ENCODE peak calls at places on chromosomes 1 and 21, in seven cellular contexts. C, R, P, E, D, G and O are unnamed samples.

GRCh38 chr1:226687476-226687875 is 51.6 kb downstream of the ITPKB start:
- DNase-seq in C (no peak), R (no peak), P (no peak), E (no peak), D (no peak), G (no peak), O (no peak)

GRCh38 chr1:17140279-17140678 is 21.0 kb upstream of the PADI2 start:
- DNase-seq in C (no peak), R (no peak), P (no peak), E (no peak), D (no peak), G (no peak), O (no peak)

GRCh38 chr1:221756830-221757551 is 15.1 kb upstream of the DUSP10 start:
- DNase-seq in C (no peak), R (no peak), P (no peak), E (no peak), D (no peak), G (no peak), O (no peak)

GRCh38 chr1:202810615-202811295 is at the start of gene PCAT6:
- DNase-seq in C (peak), R (peak), P (peak), E (peak), D (peak), G (peak), O (peak)

GRCh38 chr1:60857851-60858250 is 224.5 kb upstream of the NFIA start:
- DNase-seq in C (no peak), R (no peak), P (no peak), E (no peak), D (no peak), G (no peak), O (no peak)

GRCh38 chr1:230517786-230518185 is 91.7 kb upstream of the PGBD5 start:
- DNase-seq in C (peak), R (no peak), P (no peak), E (peak), D (no peak), G (no peak), O (peak)

GRCh38 chr1:117120774-117121588 is 568 bp downstream of the TRIM45 start:
- DNase-seq in C (no peak), R (peak), P (no peak), E (peak), D (peak), G (no peak), O (no peak)

GRCh38 chr1:55156093-55156492 is 59.1 kb downstream of the USP24 start:
- DNase-seq in C (no peak), R (no peak), P (no peak), E (no peak), D (no peak), G (no peak), O (no peak)

GRCh38 chr1:6660415-6661049 is 35.9 kb downstream of the THAP3 start:
- DNase-seq in C (no peak), R (no peak), P (no peak), E (no peak), D (no peak), G (no peak), O (no peak)

GRCh38 chr1:92882817-92883216 is 51.0 kb downstream of the RPL5 start:
- DNase-seq in C (no peak), R (no peak), P (no peak), E (no peak), D (no peak), G (no peak), O (no peak)

GRCh38 chr21:45167796-45168222 is 93.4 kb downstream of the ADARB1 start:
- DNase-seq in C (no peak), R (no peak), P (no peak), E (no peak), D (no peak), G (no peak), O (no peak)

GRCh38 chr1:187067160-187067559 is 238.4 kb downstream of the PLA2G4A start:
- DNase-seq in C (no peak), R (no peak), P (no peak), E (no peak), D (no peak), G (no peak), O (no peak)

GRCh38 chr1:6108937-6109636 is 63.4 kb downstream of the KCNAB2 start:
- DNase-seq in C (peak), R (no peak), P (no peak), E (peak), D (no peak), G (peak), O (no peak)

GRCh38 chr1:226486163-226486562 is 62.4 kb upstream of the STUM start:
- DNase-seq in C (no peak), R (no peak), P (no peak), E (no peak), D (no peak), G (no peak), O (no peak)

GRCh38 chr1:87796521-87796920 is 467.8 kb downstream of the LMO4 start:
- DNase-seq in C (no peak), R (no peak), P (no peak), E (no peak), D (no peak), G (no peak), O (no peak)

GRCh38 chr1:44406761-44407429 is 1.8 kb downstream of the RNF220 start:
- DNase-seq in C (no peak), R (no peak), P (no peak), E (no peak), D (no peak), G (peak), O (no peak)

GRCh38 chr1:164628758-164629157 is 69.8 kb downstream of the PBX1 start:
- DNase-seq in C (no peak), R (no peak), P (no peak), E (no peak), D (no peak), G (no peak), O (no peak)

GRCh38 chr1:175162955-175163354 is 29.6 kb downstream of the KIAA0040 start:
- DNase-seq in C (no peak), R (no peak), P (no peak), E (no peak), D (no peak), G (no peak), O (no peak)

GRCh38 chr1:65514083-65514482 is 93.6 kb downstream of the LEPR start:
- DNase-seq in C (no peak), R (no peak), P (no peak), E (no peak), D (no peak), G (no peak), O (peak)

GRCh38 chr1:28437260-28437923 is 67.9 kb downstream of the PHACTR4 start:
- DNase-seq in C (no peak), R (peak), P (no peak), E (no peak), D (no peak), G (peak), O (no peak)

GRCh38 chr1:6343506-6344405 is 49.8 kb downstream of the ACOT7 start:
- DNase-seq in C (peak), R (peak), P (peak), E (peak), D (peak), G (peak), O (peak)

GRCh38 chr1:154326546-154327465 is 1.5 kb downstream of the ATP8B2 start:
- DNase-seq in C (peak), R (peak), P (no peak), E (peak), D (no peak), G (peak), O (no peak)

GRCh38 chr1:228646717-228647522 is 88.4 kb upstream of the RHOU start:
- DNase-seq in C (no peak), R (peak), P (no peak), E (peak), D (no peak), G (peak), O (no peak)

GRCh38 chr1:21123287-21123961 is 53.3 kb downstream of the EIF4G3 start:
- DNase-seq in C (no peak), R (no peak), P (no peak), E (no peak), D (no peak), G (no peak), O (no peak)

GRCh38 chr1:56901720-56902119 is 47.1 kb downstream of the C8A start:
- DNase-seq in C (no peak), R (no peak), P (no peak), E (no peak), D (no peak), G (no peak), O (no peak)

GRCh38 chr1:230711245-230711644 is 2.7 kb downstream of the AGT start:
- DNase-seq in C (no peak), R (no peak), P (no peak), E (no peak), D (no peak), G (no peak), O (no peak)

GRCh38 chr21:45021428-45022347 is 52.7 kb upstream of the ADARB1 start:
- DNase-seq in C (no peak), R (no peak), P (no peak), E (no peak), D (no peak), G (no peak), O (no peak)

GRCh38 chr1:243179714-243180113 is 75.4 kb downstream of the CEP170 start:
- DNase-seq in C (no peak), R (no peak), P (no peak), E (no peak), D (no peak), G (no peak), O (no peak)

GRCh38 chr1:192524223-192524622 is 51.4 kb upstream of the RGS1 start:
- DNase-seq in C (no peak), R (no peak), P (no peak), E (no peak), D (no peak), G (no peak), O (no peak)

GRCh38 chr1:34013958-34014737 is 150.3 kb downstream of the HMGB4 start:
- DNase-seq in C (peak), R (peak), P (no peak), E (peak), D (no peak), G (peak), O (no peak)

GRCh38 chr21:38212716-38213115 is 44.1 kb upstream of the KCNJ15 start:
- DNase-seq in C (no peak), R (no peak), P (no peak), E (no peak), D (no peak), G (no peak), O (no peak)

GRCh38 chr21:29152936-29153335 is 22.5 kb downstream of the MAP3K7CL start:
- DNase-seq in C (no peak), R (no peak), P (no peak), E (no peak), D (no peak), G (no peak), O (no peak)

GRCh38 chr1:30232288-30232899 is 491.0 kb downstream of the MATN1 start:
- DNase-seq in C (no peak), R (peak), P (no peak), E (peak), D (no peak), G (no peak), O (no peak)

GRCh38 chr1:21273743-21274142 is 16.5 kb downstream of the ECE1 start:
- DNase-seq in C (peak), R (no peak), P (no peak), E (no peak), D (no peak), G (no peak), O (no peak)

GRCh38 chr1:1281533-1282321 is 1.5 kb downstream of the SCNN1D start:
- DNase-seq in C (peak), R (peak), P (peak), E (no peak), D (no peak), G (no peak), O (no peak)

GRCh38 chr1:22883406-22883805 is 89.3 kb downstream of the LACTBL1 start:
- DNase-seq in C (no peak), R (no peak), P (no peak), E (no peak), D (no peak), G (no peak), O (no peak)

GRCh38 chr1:201116091-201116490 is 3.9 kb upstream of the CACNA1S start:
- DNase-seq in C (no peak), R (no peak), P (no peak), E (no peak), D (no peak), G (no peak), O (no peak)

GRCh38 chr1:201112173-201112731 is at the start of gene CACNA1S:
- DNase-seq in C (no peak), R (no peak), P (no peak), E (no peak), D (no peak), G (peak), O (no peak)

GRCh38 chr1:201113451-201114244 is 1.4 kb upstream of the CACNA1S start:
- DNase-seq in C (no peak), R (no peak), P (no peak), E (no peak), D (no peak), G (peak), O (no peak)

GRCh38 chr1:201115390-201115937 is 3.2 kb upstream of the CACNA1S start:
- DNase-seq in C (no peak), R (no peak), P (no peak), E (no peak), D (no peak), G (no peak), O (no peak)

DNA sequence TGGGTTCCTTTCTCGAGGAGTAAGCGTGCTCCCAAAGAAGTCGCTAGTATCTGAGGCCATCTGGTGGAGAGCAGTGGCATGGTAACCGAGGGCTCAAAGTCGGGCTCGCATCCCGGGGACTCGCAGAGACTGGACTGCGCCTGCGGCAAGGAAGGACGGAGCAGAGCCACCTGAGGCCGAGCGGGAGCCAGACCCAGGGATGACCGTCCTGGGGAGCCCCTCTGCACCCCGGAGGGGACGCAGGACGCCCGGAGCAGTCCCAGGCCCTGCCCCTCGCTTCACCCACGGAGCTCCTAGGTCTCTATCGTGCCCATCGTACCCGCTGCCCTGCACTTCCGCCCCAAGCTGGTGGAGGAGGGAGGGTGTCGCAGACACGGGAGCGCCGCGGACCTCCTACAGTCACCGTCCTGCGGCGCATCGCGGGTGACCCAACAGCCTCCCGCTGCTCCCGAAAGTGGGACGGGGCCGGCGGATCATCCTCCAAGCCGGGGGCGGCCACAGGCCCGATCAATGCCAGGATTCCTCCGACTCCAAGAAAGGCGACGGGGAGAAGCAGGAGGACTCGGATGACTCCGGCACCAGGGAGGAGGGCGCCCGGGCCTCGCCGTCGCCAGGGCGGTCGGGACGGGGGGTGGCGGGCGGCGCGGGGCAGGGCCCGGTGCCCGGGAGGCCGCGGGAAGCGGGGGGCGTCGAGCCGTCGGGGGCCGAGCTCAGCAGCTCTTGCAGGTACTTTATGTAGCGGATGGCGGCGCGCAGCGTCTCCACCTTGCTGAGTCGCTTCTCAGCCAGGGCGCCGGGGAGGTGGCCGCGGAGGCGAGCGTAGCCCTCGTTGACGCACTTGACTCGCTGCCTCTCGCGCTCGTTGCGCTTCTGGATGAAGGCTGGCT is 2.3 kb upstream of the CACNA1S start:
- DNase-seq in C (peak), R (peak), P (peak), E (peak), D (peak), G (peak), O (peak)
- H3K27ac ChIP-seq in C (no peak), R (no peak), P (peak), E (no peak), D (peak), G (no peak), O (no peak)

GRCh38 chr1:183164350-183164749 is 21.7 kb upstream of the LAMC2 start:
- DNase-seq in C (no peak), R (no peak), P (no peak), E (peak), D (no peak), G (no peak), O (no peak)
- H3K27ac ChIP-seq in C (no peak), R (no peak), P (no peak), E (no peak), D (no peak), G (no peak), O (peak)

GRCh38 chr1:94535879-94536278 is 5.7 kb downstream of the F3 start:
- DNase-seq in C (no peak), R (no peak), P (no peak), E (no peak), D (no peak), G (no peak), O (no peak)
- H3K27ac ChIP-seq in C (peak), R (no peak), P (no peak), E (no peak), D (no peak), G (no peak), O (peak)

DNA sequence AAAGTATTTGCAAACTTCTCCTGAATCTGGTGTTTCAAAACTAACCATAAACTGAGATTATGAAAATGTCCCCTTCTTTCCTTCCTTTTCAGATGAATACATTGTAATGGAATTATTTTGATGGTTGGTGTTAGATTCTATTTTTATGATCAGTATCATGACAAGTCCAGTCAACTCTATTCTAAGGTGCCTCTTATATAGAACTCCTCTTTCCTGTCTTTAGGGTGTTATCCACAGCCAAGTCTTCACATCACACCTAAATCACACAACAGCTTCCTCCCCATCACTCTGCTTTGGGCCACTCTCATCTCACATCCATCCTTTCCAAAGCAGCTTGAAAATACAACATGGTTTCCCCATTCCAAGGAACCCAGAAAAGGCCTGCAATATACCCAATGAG is 62.1 kb upstream of the EPS8L3 start:
- DNase-seq in C (no peak), R (no peak), P (no peak), E (no peak), D (no peak), G (no peak), O (no peak)
- H3K27ac ChIP-seq in C (no peak), R (no peak), P (no peak), E (no peak), D (no peak), G (no peak), O (no peak)

GRCh38 chr1:24778141-24778540 is 32.9 kb downstream of the CLIC4 start:
- DNase-seq in C (no peak), R (no peak), P (no peak), E (no peak), D (no peak), G (no peak), O (no peak)
- H3K27ac ChIP-seq in C (no peak), R (no peak), P (no peak), E (no peak), D (no peak), G (no peak), O (no peak)

GRCh38 chr21:43699933-43700599 is 18.9 kb upstream of the PDXK start:
- DNase-seq in C (no peak), R (no peak), P (no peak), E (no peak), D (peak), G (no peak), O (no peak)

GRCh38 chr21:43694437-43695079 is 24.4 kb upstream of the PDXK start:
- DNase-seq in C (no peak), R (no peak), P (no peak), E (no peak), D (no peak), G (no peak), O (no peak)

GRCh38 chr21:43693981-43694380 is 24.9 kb upstream of the PDXK start:
- DNase-seq in C (no peak), R (no peak), P (no peak), E (no peak), D (no peak), G (no peak), O (no peak)

GRCh38 chr21:43696214-43696613 is 22.7 kb upstream of the PDXK start:
- DNase-seq in C (no peak), R (no peak), P (no peak), E (no peak), D (no peak), G (no peak), O (no peak)

DNA sequence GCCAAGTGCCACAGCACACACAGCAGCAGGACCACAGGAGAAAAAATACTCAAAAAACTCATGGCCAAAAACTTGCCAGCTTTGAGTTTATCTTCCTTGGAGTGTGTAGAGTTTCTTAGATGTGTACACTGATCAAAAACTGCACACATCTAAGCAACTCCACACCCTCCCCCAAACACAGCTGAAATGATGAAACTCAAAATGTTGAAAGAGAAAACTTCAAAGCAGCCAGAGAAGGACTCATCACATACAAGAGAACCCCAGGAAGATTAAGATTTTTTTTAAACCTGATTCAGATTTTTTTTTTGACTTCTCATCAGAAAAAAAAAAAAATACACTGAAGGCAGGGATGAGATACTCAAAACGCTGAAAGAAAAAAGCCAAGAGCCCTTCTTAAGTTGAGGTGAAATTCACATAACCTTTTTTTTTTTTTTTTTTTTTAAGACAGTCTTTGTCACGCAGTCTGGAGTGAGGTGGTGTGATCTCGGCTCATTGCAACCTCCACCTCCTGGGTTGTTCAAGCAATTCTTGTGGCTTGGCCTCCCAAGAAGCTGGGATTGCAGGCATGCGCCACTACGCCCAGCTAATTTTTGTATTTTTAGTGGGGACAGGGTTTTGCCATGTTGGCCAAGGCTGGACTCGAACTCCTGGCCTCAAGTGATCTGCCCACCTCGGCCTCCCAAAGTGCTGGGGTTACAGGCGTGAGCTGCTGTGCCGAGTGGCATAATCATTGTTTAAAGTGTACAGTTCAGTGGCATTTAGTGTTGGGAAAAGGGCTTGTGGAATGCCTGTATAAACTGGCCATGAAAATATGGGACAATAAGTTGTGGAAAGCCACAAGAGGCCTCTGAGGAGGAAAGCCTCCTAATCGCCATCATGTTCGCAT is 20.9 kb upstream of the PDXK start:
- DNase-seq in C (no peak), R (no peak), P (no peak), E (no peak), D (no peak), G (no peak), O (no peak)
- H3K27ac ChIP-seq in C (no peak), R (no peak), P (no peak), E (no peak), D (no peak), G (no peak), O (no peak)